ENCODE peak calls at places on chromosomes 12 and 14, in six cellular contexts. W is Panc1; U is RWPE2; K is fibroblast of lung; R is H1; T is CD8-positive, alpha-beta memory T cell. X is an unnamed sample.

GRCh38 chr12:104709692-104710435 is 248.2 kb downstream of the SLC41A2 start:
- DNase-seq in W (no peak), U (no peak), K (peak; percentile 36), R (no peak), T (no peak), X (no peak)

GRCh38 chr12:19409376-19409775 is 29.9 kb upstream of the AEBP2 start:
- DNase-seq in W (no peak), U (no peak), K (no peak), R (no peak), T (no peak), X (no peak)

GRCh38 chr12:12881495-12881894 is 9.9 kb upstream of the GPRC5A start:
- DNase-seq in W (no peak), U (no peak), K (no peak), R (no peak), T (no peak), X (no peak)

GRCh38 chr14:44833376-44833775 is 128.4 kb downstream of the KLHL28 start:
- DNase-seq in W (no peak), U (no peak), K (no peak), R (no peak), T (no peak), X (no peak)

GRCh38 chr14:45633220-45633984 is 380.4 kb upstream of the MIS18BP1 start:
- DNase-seq in W (no peak), U (no peak), K (no peak), R (no peak), T (no peak), X (no peak)

GRCh38 chr12:124562018-124562795 is 5.2 kb downstream of the NCOR2 start:
- DNase-seq in W (no peak), U (no peak), K (no peak), R (no peak), T (no peak), X (no peak)

GRCh38 chr14:100882026-100882967 is 21.2 kb downstream of the RTL1 start:
- DNase-seq in W (no peak), U (peak; percentile 54), K (no peak), R (no peak), T (no peak), X (no peak)

GRCh38 chr12:123532021-123532420 is 1.5 kb downstream of the RILPL1 start:
- DNase-seq in W (no peak), U (no peak), K (no peak), R (no peak), T (no peak), X (no peak)

GRCh38 chr12:76444408-76444984 is 96.3 kb upstream of the BBS10 start:
- DNase-seq in W (no peak), U (no peak), K (no peak), R (no peak), T (no peak), X (no peak)

GRCh38 chr12:30152705-30153104 is 369.0 kb upstream of the TMTC1 start:
- DNase-seq in W (no peak), U (no peak), K (no peak), R (no peak), T (no peak), X (no peak)

GRCh38 chr14:20477211-20477876 is 8.1 kb downstream of the PNP start:
- DNase-seq in W (no peak), U (no peak), K (peak; percentile 14), R (no peak), T (peak; percentile 51), X (no peak)

GRCh38 chr14:104650057-104650980 is 39.1 kb upstream of the INF2 start:
- DNase-seq in W (no peak), U (no peak), K (peak; percentile 48), R (peak; percentile 60), T (peak; percentile 50), X (peak; percentile 43)

GRCh38 chr14:96085369-96085768 is 46.2 kb downstream of the C14orf132 start:
- DNase-seq in W (no peak), U (peak; percentile 43), K (no peak), R (no peak), T (no peak), X (no peak)

GRCh38 chr12:116590561-116590960 is 31.4 kb downstream of the MAP1LC3B2 start:
- DNase-seq in W (no peak), U (no peak), K (no peak), R (no peak), T (no peak), X (no peak)

GRCh38 chr14:60506462-60506984 is 2.4 kb upstream of the SIX6 start:
- DNase-seq in W (no peak), U (no peak), K (no peak), R (no peak), T (no peak), X (no peak)

GRCh38 chr14:60508707-60509437 is at the start of gene SIX6:
- DNase-seq in W (no peak), U (peak; percentile 66), K (no peak), R (no peak), T (no peak), X (no peak)

GRCh38 chr14:60508363-60508706 is 611 bp upstream of the SIX6 start:
- DNase-seq in W (no peak), U (no peak), K (no peak), R (no peak), T (no peak), X (no peak)

GRCh38 chr14:60506010-60506409 is 2.9 kb upstream of the SIX6 start:
- DNase-seq in W (no peak), U (no peak), K (no peak), R (no peak), T (no peak), X (no peak)

DNA sequence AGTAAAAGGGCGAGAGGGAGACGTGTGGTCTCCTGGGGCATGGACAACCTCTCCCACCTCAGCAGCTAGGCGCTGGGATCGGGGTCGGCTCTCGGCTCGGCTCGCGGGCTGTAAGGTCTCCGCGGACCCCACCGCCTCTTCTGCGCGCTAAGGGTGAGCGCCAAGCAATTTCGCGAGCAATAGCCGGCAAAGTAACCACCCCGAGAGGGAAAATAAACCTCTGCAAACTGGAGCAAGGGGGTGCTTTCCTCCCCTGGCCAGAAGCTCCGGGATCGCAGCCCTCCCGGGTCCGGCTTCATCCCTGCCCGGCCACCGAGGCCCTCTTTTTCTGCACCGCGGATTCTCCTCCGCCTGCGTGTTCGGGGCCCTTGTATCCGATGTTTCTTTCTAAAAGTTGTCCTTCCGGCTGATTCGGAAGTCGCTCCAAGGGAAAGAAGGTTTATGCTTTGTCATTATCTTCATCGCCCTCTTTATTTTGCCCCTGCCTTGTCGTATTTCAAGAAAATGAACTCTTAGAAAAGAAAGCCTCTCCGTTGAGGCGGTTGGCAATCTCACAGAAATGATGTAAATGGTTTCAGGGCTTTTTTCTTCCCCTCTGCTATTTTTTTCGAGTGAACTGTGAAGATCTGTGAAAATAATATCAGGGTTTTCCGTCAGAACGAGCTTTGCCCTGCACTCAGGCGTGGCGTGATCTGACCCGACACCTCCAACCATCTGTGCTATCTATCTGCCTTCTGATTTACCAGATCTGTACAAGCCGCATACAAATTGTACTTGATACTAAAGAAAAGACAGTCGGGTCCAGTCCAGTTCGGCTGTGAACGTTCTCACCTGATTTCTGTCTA is 1.7 kb upstream of the SIX6 start:
- DNase-seq in W (no peak), U (no peak), K (no peak), R (no peak), T (no peak), X (no peak)
- H3K4me3 ChIP-seq in W (no peak overlapping the region), U (no peak overlapping the region), K (no peak overlapping the region), R (peak overlapping the region; percentile 32), T (no peak overlapping the region), X (no peak overlapping the region)

GRCh38 chr12:71071466-71072097 is 86.2 kb downstream of the TSPAN8 start:
- DNase-seq in W (no peak), U (no peak), K (peak; percentile 25), R (no peak), T (no peak), X (no peak)

GRCh38 chr12:71070416-71071155 is 87.2 kb downstream of the TSPAN8 start:
- DNase-seq in W (no peak), U (no peak), K (peak; percentile 66), R (no peak), T (no peak), X (no peak)

GRCh38 chr12:71075743-71076142 is 82.1 kb downstream of the TSPAN8 start:
- DNase-seq in W (no peak), U (no peak), K (no peak), R (no peak), T (no peak), X (no peak)
- H3K4me1 ChIP-seq in W (no peaks in the 10 kb centered on the region), U (no peaks in the 10 kb centered on the region), K (no peaks in the 10 kb centered on the region), R (no peaks in the 10 kb centered on the region), T (no peaks in the 10 kb centered on the region), X (no peaks in the 10 kb centered on the region)

GRCh38 chr14:35404246-35404495 is 378 bp downstream of the NFKBIA start:
- DNase-seq in W (no peak), U (no peak), K (no peak), R (no peak), T (no peak), X (no peak)
- H3K27me3 ChIP-seq in W (no peaks in the 10 kb centered on the region), U (no peaks in the 10 kb centered on the region), K (no peaks in the 10 kb centered on the region), R (no peaks in the 10 kb centered on the region), T (no peaks in the 10 kb centered on the region), X (no peaks in the 10 kb centered on the region)

GRCh38 chr14:72808564-72808963 is 85.3 kb downstream of the DPF3 start:
- DNase-seq in W (no peak), U (no peak), K (no peak), R (no peak), T (no peak), X (no peak)
- H3K4me3 ChIP-seq in W (no peak overlapping the region), U (no peak overlapping the region), K (no peak overlapping the region), R (no peak overlapping the region), T (no peak overlapping the region), X (no peak overlapping the region)

DNA sequence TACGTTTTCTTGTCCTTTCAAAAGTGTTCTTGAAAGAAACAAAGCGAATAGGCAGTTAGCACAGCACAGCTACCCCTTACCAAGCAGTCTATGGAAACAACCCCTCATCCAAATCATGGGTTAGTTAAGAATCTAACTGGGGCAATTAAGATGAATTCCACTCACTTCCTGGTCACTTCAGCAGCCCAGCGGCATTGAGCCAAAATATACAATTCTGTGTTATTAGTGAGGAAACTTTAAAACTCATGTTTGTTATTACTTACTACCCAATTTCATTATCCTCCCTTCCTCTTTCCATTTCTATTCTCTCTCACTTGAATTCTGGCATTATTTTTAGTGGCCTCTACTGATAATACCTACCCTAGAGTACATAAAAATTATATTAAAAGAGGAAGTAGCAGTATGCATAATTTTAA is 121.4 kb downstream of the PPHLN1 start:
- DNase-seq in W (no peak), U (no peak), K (peak; percentile 29), R (no peak), T (no peak), X (no peak)
- H3K4me1 ChIP-seq in W (peaks cover 6% of the 10 kb centered on the region), U (no peaks in the 10 kb centered on the region), K (peaks cover 4% of the 10 kb centered on the region), R (peaks cover 6% of the 10 kb centered on the region), T (no peaks in the 10 kb centered on the region), X (no peaks in the 10 kb centered on the region)